ENCODE peak calls at places on chromosomes 13 and 19, in four cellular contexts. T is heart right ventricle, Q is colonic mucosa, O is fibroblast of lung. B is an unnamed sample.
A peak's percentile ranks its signal among the peaks of the same experiment; 100 is the strongest.

GRCh38 chr19:46000497-46001246 is 5.4 kb downstream of the CCDC61 start:
- DNase-seq in T (no peak), O (no peak), Q (peak; percentile 77), B (peak; percentile 79)

GRCh38 chr19:14160017-14160703 is 23.8 kb upstream of the ASF1B start:
- DNase-seq in T (no peak), Q (no peak), O (no peak), B (no peak)

GRCh38 chr19:8569066-8569761 is 8.0 kb downstream of the MYO1F start:
- DNase-seq in O (peak; percentile 92), T (no peak), Q (peak; percentile 38), B (peak; percentile 52)

GRCh38 chr13:27569405-27569804 is 50.9 kb downstream of the LNX2 start:
- DNase-seq in T (no peak), O (no peak), Q (no peak), B (no peak)

GRCh38 chr19:43673702-43674629 is 4.0 kb upstream of the PLAUR start:
- DNase-seq in O (no peak), Q (no peak), T (no peak), B (no peak)

GRCh38 chr13:28037399-28037798 is 48.9 kb upstream of the URAD start:
- DNase-seq in O (no peak), T (no peak), Q (no peak), B (no peak)

GRCh38 chr19:19655051-19655594 is 8.4 kb downstream of the ATP13A1 start:
- DNase-seq in Q (no peak), T (no peak), O (no peak), B (no peak)

GRCh38 chr19:8224394-8225145 is 15.4 kb downstream of the CERS4 start:
- DNase-seq in Q (no peak), O (no peak), T (peak; percentile 30), B (no peak)

GRCh38 chr13:114319441-114319871 is 5.2 kb downstream of the CHAMP1 start:
- DNase-seq in O (peak; percentile 73), T (no peak), Q (no peak), B (no peak)

GRCh38 chr19:15247107-15248014 is 15.1 kb upstream of the EPHX3 start:
- DNase-seq in O (no peak), Q (no peak), T (no peak), B (no peak)

DNA sequence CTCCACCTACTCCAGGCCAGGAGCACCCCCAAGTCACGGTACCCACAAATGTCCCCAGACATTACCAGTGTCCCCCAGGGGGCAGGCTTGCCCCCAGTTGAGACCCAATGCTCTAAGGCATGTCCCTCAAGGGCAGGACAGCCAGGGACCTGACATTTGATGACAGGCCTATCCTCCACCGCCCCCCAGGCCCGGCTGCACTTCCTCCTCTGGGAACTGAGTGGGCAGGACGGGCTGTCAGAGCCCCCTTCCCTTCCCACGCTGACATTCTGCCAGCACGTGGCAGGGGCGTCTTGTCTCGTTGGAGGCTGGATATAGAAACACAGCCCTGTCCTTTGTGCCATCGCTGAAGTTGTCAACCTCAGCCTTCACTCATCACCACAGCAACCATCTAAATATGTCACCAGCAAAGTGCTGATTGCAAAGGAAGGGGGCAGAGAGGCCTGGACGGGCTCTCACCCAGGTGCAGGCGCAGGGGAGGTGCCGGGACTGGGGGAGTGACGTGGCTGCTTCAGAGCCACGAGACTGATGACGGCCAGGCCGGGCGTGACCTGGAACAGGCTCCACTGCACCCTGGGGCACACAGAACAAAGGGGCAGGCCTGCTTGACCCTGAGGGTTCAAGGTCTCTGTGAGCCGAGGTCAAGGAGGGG is 38.4 kb downstream of the GNG7 start:
- DNase-seq in O (no peak), Q (no peak), T (peak; percentile 74), B (no peak)
- TF ChIP-seq CTCF in O (peak; percentile 11), Q (no peak), T (peak; percentile 53), B (no peak)

GRCh38 chr19:38425222-38425809 is 703 bp downstream of the RASGRP4 start:
- DNase-seq in O (no peak), Q (no peak), T (no peak), B (no peak)
- H3K27ac ChIP-seq in O (no peak overlapping the region), Q (no peak overlapping the region), T (no peak overlapping the region), B (no peak overlapping the region)

GRCh38 chr19:21256722-21257121 is 72.5 kb downstream of the ZNF708 start:
- DNase-seq in Q (no peak), T (no peak), O (no peak), B (no peak)

GRCh38 chr19:21264891-21265290 is 64.3 kb downstream of the ZNF708 start:
- DNase-seq in T (no peak), O (no peak), Q (no peak), B (no peak)

GRCh38 chr19:21264416-21264815 is 64.8 kb downstream of the ZNF708 start:
- DNase-seq in Q (no peak), T (no peak), O (no peak), B (no peak)

GRCh38 chr19:21260164-21260847 is 68.9 kb downstream of the ZNF708 start:
- DNase-seq in Q (no peak), O (no peak), T (no peak), B (no peak)
- H3K9me3 ChIP-seq in Q (no peaks in the 10 kb centered on the region), O (no peaks in the 10 kb centered on the region), T (no peaks in the 10 kb centered on the region), B (no peaks in the 10 kb centered on the region)

GRCh38 chr13:66612983-66613382 is 617.2 kb downstream of the PCDH9 start:
- DNase-seq in O (no peak), Q (no peak), T (no peak), B (no peak)

GRCh38 chr13:66623129-66623528 is 607.0 kb downstream of the PCDH9 start:
- DNase-seq in Q (no peak), T (no peak), O (no peak), B (no peak)

GRCh38 chr13:66624302-66624701 is 605.8 kb downstream of the PCDH9 start:
- DNase-seq in T (no peak), O (no peak), Q (no peak), B (no peak)

GRCh38 chr13:66617786-66618185 is 612.4 kb downstream of the PCDH9 start:
- DNase-seq in T (no peak), O (no peak), Q (no peak), B (no peak)

DNA sequence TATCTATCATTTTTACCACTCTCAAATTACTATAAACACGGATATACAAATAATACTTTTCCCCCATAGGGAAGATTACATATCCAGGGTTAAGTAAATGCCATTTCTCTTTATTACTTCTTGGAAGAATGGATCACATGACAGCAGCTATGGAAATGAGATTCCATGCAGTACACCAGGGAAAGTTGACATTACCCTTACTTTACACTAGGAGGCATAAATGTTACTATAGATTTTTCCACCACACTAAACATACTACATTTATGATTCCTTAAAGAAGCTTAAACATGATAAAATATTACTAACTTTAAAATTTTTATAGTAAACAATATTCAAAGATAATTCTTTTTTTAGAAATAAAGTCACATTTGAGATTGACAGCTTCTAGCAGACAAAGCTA is 611.4 kb downstream of the PCDH9 start:
- DNase-seq in T (no peak), O (peak; percentile 72), Q (no peak), B (no peak)
- TF ChIP-seq CTCF in T (peak; percentile 49), O (peak; percentile 64), Q (peak; percentile 20), B (no peak)

GRCh38 chr19:11295665-11296245 is at the start of gene TSPAN16:
- DNase-seq in Q (peak; percentile 27), T (no peak), O (no peak), B (no peak)
- H3K27ac ChIP-seq in Q (no peak within 1 kb of the TSS), T (peak within 1 kb of the TSS; percentile 64), O (no peak within 1 kb of the TSS), B (no peak within 1 kb of the TSS)